ENCODE peak calls at places on chromosomes 6 and 20, in seven cellular contexts. P, D, R, T, X, F and O are unnamed samples.

GRCh38 chr6:45923831-45924391 is 91.7 kb downstream of the CLIC5 start:
- DNase-seq in P (no peak), D (peak; percentile 46), R (no peak), T (no peak), X (no peak), F (no peak), O (no peak)

GRCh38 chr20:1005452-1006027 is 3.4 kb upstream of the RSPO4 start:
- DNase-seq in P (peak; percentile 43), D (peak; percentile 49), R (no peak), T (no peak), X (no peak), F (no peak), O (peak; percentile 28)

GRCh38 chr20:50295762-50296449 is 105.3 kb downstream of the CEBPB start:
- DNase-seq in P (no peak), D (no peak), R (no peak), T (no peak), X (no peak), F (no peak), O (no peak)

GRCh38 chr20:6654490-6655247 is 112.8 kb upstream of the BMP2 start:
- DNase-seq in P (no peak), D (no peak), R (no peak), T (peak; percentile 62), X (no peak), F (no peak), O (no peak)

GRCh38 chr6:129015721-129016120 is 132.8 kb downstream of the LAMA2 start:
- DNase-seq in P (no peak), D (no peak), R (no peak), T (no peak), X (no peak), F (no peak), O (no peak)

GRCh38 chr20:53693265-53693871 is 99.7 kb upstream of the ZNF217 start:
- DNase-seq in P (no peak), D (peak; percentile 51), R (no peak), T (no peak), X (no peak), F (no peak), O (peak; percentile 39)

GRCh38 chr6:149334682-149335160 is 17.2 kb downstream of the TAB2 start:
- DNase-seq in P (no peak), D (no peak), R (no peak), T (peak; percentile 58), X (no peak), F (peak; percentile 75), O (no peak)

GRCh38 chr20:3340443-3340842 is 67.0 kb downstream of the DNAAF9 start:
- DNase-seq in P (no peak), D (no peak), R (no peak), T (peak; percentile 46), X (no peak), F (no peak), O (no peak)

GRCh38 chr20:35490736-35491181 is 35.4 kb downstream of the CEP250 start:
- DNase-seq in P (no peak), D (peak; percentile 88), R (peak; percentile 51), T (no peak), X (no peak), F (no peak), O (peak; percentile 83)

GRCh38 chr6:133892444-133893323 is 3.8 kb downstream of the TCF21 start:
- DNase-seq in P (peak; percentile 36), D (no peak), R (no peak), T (no peak), X (no peak), F (no peak), O (no peak)

GRCh38 chr6:4772750-4773149 is 3.5 kb upstream of the CDYL start:
- DNase-seq in P (no peak), D (no peak), R (no peak), T (no peak), X (no peak), F (no peak), O (no peak)

GRCh38 chr6:53336070-53336469 is 12.7 kb downstream of the ELOVL5 start:
- DNase-seq in P (no peak), D (no peak), R (no peak), T (no peak), X (no peak), F (no peak), O (no peak)

GRCh38 chr6:26065952-26066380 is 21.3 kb upstream of the HFE start:
- DNase-seq in P (peak; percentile 33), D (peak; percentile 90), R (no peak), T (peak; percentile 69), X (no peak), F (peak; percentile 89), O (peak; percentile 85)

GRCh38 chr6:3746119-3746691 is 5.3 kb downstream of the PXDC1 start:
- DNase-seq in P (no peak), D (no peak), R (no peak), T (no peak), X (no peak), F (no peak), O (no peak)